ENCODE peak calls at places on chromosomes 3 and 15, in five cellular contexts. E is IMR-90, K is uterus, Q is left ventricle myocardium inferior, C is AG04449. F is an unnamed sample.

GRCh38 chr15:101167791-101168462 is 83.9 kb downstream of the CHSY1 start:
- DNase-seq in E (peak), K (peak), Q (peak), C (no peak), F (peak)

GRCh38 chr15:58509556-58509955 is 77.8 kb downstream of the LIPC start:
- DNase-seq in E (no peak), K (no peak), Q (no peak), C (no peak), F (no peak)

GRCh38 chr3:105364113-105364512 is 2.6 kb upstream of the ALCAM start:
- DNase-seq in E (peak), K (no peak), Q (no peak), C (no peak), F (no peak)

GRCh38 chr3:99647081-99647480 is 8.7 kb downstream of the COL8A1 start:
- DNase-seq in E (peak), K (no peak), Q (no peak), C (no peak), F (no peak)

GRCh38 chr15:73265536-73266153 is 103.1 kb downstream of the HCN4 start:
- DNase-seq in E (peak), K (peak), Q (no peak), C (no peak), F (no peak)

GRCh38 chr3:110530902-110531301 is 540.7 kb upstream of the NECTIN3 start:
- DNase-seq in E (peak), K (no peak), Q (no peak), C (no peak), F (no peak)

GRCh38 chr3:196193738-196194541 is 17.3 kb downstream of the ZDHHC19 start:
- DNase-seq in E (no peak), K (no peak), Q (peak), C (no peak), F (no peak)

GRCh38 chr3:98602078-98602678 is 8.8 kb upstream of the CPOX start:
- DNase-seq in E (peak), K (peak), Q (no peak), C (peak), F (no peak)

GRCh38 chr3:185537369-185537970 is 14.9 kb downstream of the LIPH start:
- DNase-seq in E (peak), K (no peak), Q (peak), C (peak), F (peak)

GRCh38 chr3:177633671-177634207 is 436.5 kb upstream of the TBL1XR1 start:
- DNase-seq in E (peak), K (no peak), Q (no peak), C (peak), F (no peak)

GRCh38 chr3:312170-312569 is 115.6 kb downstream of the CHL1 start:
- DNase-seq in E (no peak), K (no peak), Q (no peak), C (no peak), F (no peak)

GRCh38 chr3:112327371-112327951 is 5.5 kb upstream of the CD200 start:
- DNase-seq in E (peak), K (peak), Q (no peak), C (peak), F (no peak)

GRCh38 chr3:15601399-15602145 is at the start of the genes BTD and HACL1:
- DNase-seq in E (peak), K (peak), Q (peak), C (peak), F (peak)

GRCh38 chr15:38257676-38258075 is 5.0 kb downstream of the SPRED1 start:
- DNase-seq in E (no peak), K (no peak), Q (no peak), C (no peak), F (no peak)

GRCh38 chr3:171614318-171614967 is 154.2 kb upstream of the TNIK start:
- DNase-seq in E (peak), K (peak), Q (no peak), C (no peak), F (no peak)

GRCh38 chr15:39317225-39317624 is 263.7 kb upstream of the THBS1 start:
- DNase-seq in E (peak), K (no peak), Q (no peak), C (no peak), F (no peak)

GRCh38 chr15:55344206-55344605 is 25.2 kb downstream of the PIGB start:
- DNase-seq in E (no peak), K (no peak), Q (no peak), C (no peak), F (no peak)

GRCh38 chr3:16439163-16439847 is 74.2 kb downstream of the RFTN1 start:
- DNase-seq in E (peak), K (no peak), Q (no peak), C (no peak), F (no peak)

GRCh38 chr15:99729920-99730319 is 3.3 kb downstream of the LYSMD4 start:
- DNase-seq in E (peak), K (peak), Q (no peak), C (no peak), F (no peak)

GRCh38 chr3:130515755-130516154 is 1.2 kb upstream of the COL6A6 start:
- DNase-seq in E (no peak), K (no peak), Q (no peak), C (no peak), F (no peak)

GRCh38 chr3:130516645-130517512 is at the start of gene COL6A6:
- DNase-seq in E (no peak), K (no peak), Q (no peak), C (no peak), F (no peak)

GRCh38 chr3:130522399-130522798 is 5.4 kb downstream of the COL6A6 start:
- DNase-seq in E (no peak), K (no peak), Q (no peak), C (no peak), F (no peak)

GRCh38 chr3:130514671-130515070 is 2.3 kb upstream of the COL6A6 start:
- DNase-seq in E (no peak), K (no peak), Q (no peak), C (no peak), F (no peak)

GRCh38 chr3:130517541-130517940 is 564 bp downstream of the COL6A6 start:
- DNase-seq in E (no peak), K (no peak), Q (no peak), C (no peak), F (no peak)
- H3K4me3 ChIP-seq in E (no peak), K (no peak), Q (peak), C (no peak), F (no peak)

DNA sequence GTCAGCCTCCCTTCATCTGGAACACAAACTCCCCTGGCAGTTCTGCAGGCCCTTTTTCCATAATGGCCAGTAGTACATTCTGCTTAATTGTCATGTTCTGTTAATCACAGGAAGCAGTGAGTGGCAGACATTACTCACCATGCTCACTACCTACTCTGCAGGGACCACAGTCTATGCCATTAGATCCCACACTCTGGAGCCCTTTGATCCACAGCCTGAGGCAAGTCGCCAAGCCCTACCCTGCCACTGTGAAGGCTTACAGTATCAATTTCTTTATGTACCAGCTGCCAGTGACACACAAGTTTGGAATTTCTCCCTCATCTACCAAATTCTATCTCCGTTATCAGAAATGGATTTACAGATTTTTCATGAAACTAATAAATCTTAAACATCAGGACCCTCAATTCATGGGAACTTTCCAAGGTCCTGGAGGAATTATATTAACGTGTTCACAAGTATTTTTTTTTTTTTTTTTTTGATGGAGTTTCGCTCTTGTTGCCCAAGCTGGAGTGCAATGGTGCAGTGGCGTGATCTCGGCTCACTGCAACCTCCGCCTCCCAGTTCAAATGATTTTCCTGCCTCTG is 20.6 kb upstream of the WWTR1 start:
- DNase-seq in E (no peak), K (no peak), Q (no peak), C (no peak), F (no peak)
- H3K4me3 ChIP-seq in E (no peak), K (no peak), Q (no peak), C (no peak), F (no peak)

DNA sequence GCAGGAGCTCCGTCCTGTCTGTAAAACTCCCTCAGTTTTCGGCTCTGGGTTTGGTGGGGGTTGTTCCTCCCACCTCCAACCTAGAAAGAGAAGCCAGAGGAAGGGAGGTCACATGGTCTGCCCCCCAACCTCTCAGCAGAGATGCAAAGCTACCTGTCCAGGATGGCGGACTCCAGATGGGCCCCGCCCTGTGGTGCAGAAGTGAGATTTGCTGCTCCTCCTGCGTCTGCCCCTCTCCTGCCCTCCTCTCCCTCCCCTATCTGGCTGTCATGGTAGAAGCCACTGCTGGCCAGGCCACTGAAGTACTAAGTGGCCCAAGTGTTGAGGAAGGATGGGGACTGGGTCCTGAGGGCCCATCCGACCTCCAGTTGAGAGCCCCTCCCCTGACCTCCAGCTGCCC is 2.1 kb upstream of the SEMA3B start:
- DNase-seq in E (no peak), K (no peak), Q (no peak), C (no peak), F (no peak)
- H3K4me3 ChIP-seq in E (peak), K (peak), Q (peak), C (peak), F (peak)

DNA sequence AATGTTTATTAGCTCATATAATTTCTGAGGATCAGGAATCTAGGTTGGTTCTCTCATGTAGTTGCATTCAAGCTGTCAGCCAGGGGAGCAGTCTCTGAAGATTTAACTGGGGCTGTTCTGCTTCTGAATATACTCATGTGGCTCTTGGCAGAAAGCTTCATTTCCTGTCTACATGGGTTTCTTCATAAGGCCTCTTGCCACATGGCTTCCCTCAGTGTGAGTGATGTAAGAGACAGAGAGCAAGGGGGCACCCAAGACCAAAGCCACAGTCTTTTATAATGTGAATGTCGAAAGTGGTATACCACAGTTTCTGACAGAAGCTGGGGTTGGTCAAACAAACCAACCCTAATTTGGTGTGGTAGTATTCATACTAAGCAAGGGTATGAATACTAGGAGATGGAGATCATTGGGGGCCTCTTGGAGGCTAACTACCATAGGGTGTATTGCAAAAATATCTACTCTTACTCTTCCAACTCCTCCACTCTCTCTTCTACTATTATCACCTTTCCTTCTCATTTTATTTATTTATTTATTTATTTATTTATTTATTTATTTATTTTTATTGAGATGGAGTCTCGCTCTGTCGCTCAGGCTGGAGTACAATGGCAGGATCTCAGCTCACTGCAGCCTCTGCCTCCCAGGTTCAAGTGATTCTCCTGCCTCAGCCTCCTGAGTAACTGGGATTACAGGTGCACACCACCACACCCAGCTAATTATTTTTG is 123.8 kb downstream of the B3GALNT1 start:
- DNase-seq in E (no peak), K (no peak), Q (no peak), C (no peak), F (no peak)
- H3K4me3 ChIP-seq in E (no peak), K (no peak), Q (no peak), C (no peak), F (no peak)

GRCh38 chr3:126765187-126766069 is 61.4 kb downstream of the CHCHD6 start:
- DNase-seq in E (no peak), K (no peak), Q (no peak), C (no peak), F (no peak)
- H3K4me3 ChIP-seq in E (no peak), K (no peak), Q (no peak), C (no peak), F (no peak)

DNA sequence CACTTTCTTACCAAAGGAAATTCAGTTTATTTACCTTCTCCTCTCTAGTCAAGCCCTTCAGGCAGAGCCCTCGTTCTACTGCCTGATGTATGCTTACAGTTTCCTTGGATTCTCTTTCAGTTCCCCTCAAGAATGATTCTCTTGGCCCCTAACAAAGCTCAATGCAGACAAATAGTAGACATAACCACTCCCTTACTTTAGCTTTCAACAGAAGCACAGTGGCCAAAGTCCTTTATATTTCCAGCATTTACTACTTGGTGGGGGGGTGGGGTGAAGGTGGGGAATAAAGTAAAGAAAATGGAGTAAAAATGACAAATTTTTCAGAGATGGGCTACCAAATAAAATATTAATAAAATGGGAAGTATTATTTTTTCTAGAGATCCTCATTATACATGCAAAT is 65.6 kb downstream of the ATP8B4 start:
- DNase-seq in E (no peak), K (no peak), Q (no peak), C (no peak), F (no peak)
- H3K4me3 ChIP-seq in E (no peak), K (no peak), Q (no peak), C (no peak), F (no peak)

GRCh38 chr3:46406786-46407611 is at the start of the genes CCR5AS and CCRL2:
- DNase-seq in E (peak), K (peak), Q (peak), C (no peak), F (no peak)

GRCh38 chr3:46408853-46409252 is 1.8 kb downstream of the CCRL2 start:
- DNase-seq in E (no peak), K (no peak), Q (no peak), C (no peak), F (no peak)

GRCh38 chr3:46409735-46410489 is 2.9 kb downstream of the CCRL2 start:
- DNase-seq in E (no peak), K (no peak), Q (no peak), C (no peak), F (no peak)

GRCh38 chr3:46406440-46406785 is 453 bp downstream of the CCR5AS start:
- DNase-seq in E (peak), K (no peak), Q (no peak), C (no peak), F (no peak)

DNA sequence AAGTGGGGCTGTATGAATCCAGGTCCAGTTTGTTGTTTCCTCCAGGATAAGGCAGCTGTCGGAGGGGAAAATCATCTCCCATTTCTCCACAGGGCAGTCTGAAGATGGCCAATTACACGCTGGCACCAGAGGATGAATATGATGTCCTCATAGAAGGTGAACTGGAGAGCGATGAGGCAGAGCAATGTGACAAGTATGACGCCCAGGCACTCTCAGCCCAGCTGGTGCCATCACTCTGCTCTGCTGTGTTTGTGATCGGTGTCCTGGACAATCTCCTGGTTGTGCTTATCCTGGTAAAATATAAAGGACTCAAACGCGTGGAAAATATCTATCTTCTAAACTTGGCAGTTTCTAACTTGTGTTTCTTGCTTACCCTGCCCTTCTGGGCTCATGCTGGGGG is 917 bp downstream of the CCRL2 start:
- DNase-seq in E (no peak), K (no peak), Q (no peak), C (no peak), F (no peak)
- H3K4me3 ChIP-seq in E (no peak), K (no peak), Q (peak), C (no peak), F (peak)

GRCh38 chr3:58667704-58668103 is 1.1 kb upstream of the FAM3D start:
- DNase-seq in E (no peak), K (no peak), Q (no peak), C (no peak), F (no peak)

GRCh38 chr3:58666683-58667082 is at the start of gene FAM3D:
- DNase-seq in E (no peak), K (no peak), Q (no peak), C (no peak), F (no peak)

GRCh38 chr3:58665410-58665809 is 1.2 kb downstream of the FAM3D start:
- DNase-seq in E (peak), K (no peak), Q (no peak), C (no peak), F (no peak)

GRCh38 chr3:58668247-58668646 is 1.7 kb upstream of the FAM3D start:
- DNase-seq in E (no peak), K (no peak), Q (no peak), C (no peak), F (no peak)

GRCh38 chr3:58667229-58667628 is 655 bp upstream of the FAM3D start:
- DNase-seq in E (no peak), K (no peak), Q (no peak), C (no peak), F (no peak)
- H3K4me3 ChIP-seq in E (no peak), K (no peak), Q (no peak), C (no peak), F (no peak)

GRCh38 chr3:106533097-106533496 is 664.3 kb upstream of the CBLB start:
- DNase-seq in E (no peak), K (no peak), Q (no peak), C (no peak), F (no peak)

GRCh38 chr3:106530367-106530766 is 661.6 kb upstream of the CBLB start:
- DNase-seq in E (no peak), K (no peak), Q (no peak), C (no peak), F (no peak)

GRCh38 chr3:106529738-106530137 is 660.9 kb upstream of the CBLB start:
- DNase-seq in E (no peak), K (no peak), Q (no peak), C (no peak), F (no peak)

GRCh38 chr3:106533761-106534160 is 664.9 kb upstream of the CBLB start:
- DNase-seq in E (no peak), K (no peak), Q (no peak), C (no peak), F (no peak)

DNA sequence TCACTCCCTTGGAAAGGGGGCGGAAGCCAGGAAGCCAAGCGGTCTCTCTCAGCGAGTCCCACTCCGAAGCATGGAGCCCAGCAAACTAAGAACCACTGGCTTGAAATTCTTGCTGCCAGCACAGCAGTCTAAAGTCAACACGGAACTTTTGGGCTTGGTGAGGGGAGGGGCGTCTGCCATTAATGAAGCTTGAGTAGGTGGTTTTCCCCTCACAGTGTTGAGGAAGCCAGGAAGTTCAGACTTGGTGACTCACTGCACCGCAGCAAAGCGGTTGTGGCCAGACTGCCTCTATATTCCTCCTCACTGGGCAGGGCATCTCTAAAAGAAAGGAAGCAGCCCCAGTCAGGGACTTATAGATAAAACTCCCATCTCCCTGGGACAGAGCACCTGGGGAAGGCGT is 665.4 kb upstream of the CBLB start:
- DNase-seq in E (peak), K (no peak), Q (no peak), C (no peak), F (no peak)
- H3K4me3 ChIP-seq in E (no peak), K (no peak), Q (no peak), C (no peak), F (no peak)

F was measured in thoracic aorta.